ENCODE peak calls at places on chromosomes 1 and 21, in six cellular contexts. One of them, this sample, is unnamed.

GRCh38 chr21:43727571-43728466 is 8.9 kb downstream of the PDXK start:
- DNase-seq in AG04449: no peak
- DNase-seq in astrocyte: no peak
- DNase-seq in A549: peak
- DNase-seq in HCT116: no peak
- DNase-seq in GM06990: no peak
- DNase-seq in this sample: no peak

GRCh38 chr1:195328102-195328501 is 1280.1 kb downstream of the KCNT2 start:
- DNase-seq in GM06990: no peak
- DNase-seq in A549: no peak
- DNase-seq in astrocyte: no peak
- DNase-seq in HCT116: no peak
- DNase-seq in AG04449: no peak
- DNase-seq in this sample: no peak

GRCh38 chr21:33937146-33937545 is 21.5 kb upstream of the ATP5PO start:
- DNase-seq in astrocyte: no peak
- DNase-seq in GM06990: no peak
- DNase-seq in A549: no peak
- DNase-seq in AG04449: no peak
- DNase-seq in HCT116: no peak
- DNase-seq in this sample: no peak

GRCh38 chr1:194062962-194063361 is 876.5 kb upstream of the B3GALT2 start:
- DNase-seq in HCT116: no peak
- DNase-seq in GM06990: no peak
- DNase-seq in astrocyte: no peak
- DNase-seq in A549: no peak
- DNase-seq in AG04449: no peak
- DNase-seq in this sample: no peak

GRCh38 chr1:2795926-2796325 is 5.6 kb downstream of the TTC34 start:
- DNase-seq in HCT116: no peak
- DNase-seq in GM06990: no peak
- DNase-seq in A549: no peak
- DNase-seq in astrocyte: no peak
- DNase-seq in AG04449: no peak
- DNase-seq in this sample: no peak

GRCh38 chr1:48817505-48818114 is 40.9 kb upstream of the BEND5 start:
- DNase-seq in GM06990: peak
- DNase-seq in AG04449: no peak
- DNase-seq in A549: peak
- DNase-seq in HCT116: peak
- DNase-seq in astrocyte: peak
- DNase-seq in this sample: peak

GRCh38 chr1:180175291-180175690 is 20.6 kb downstream of the QSOX1 start:
- DNase-seq in astrocyte: no peak
- DNase-seq in AG04449: no peak
- DNase-seq in A549: no peak
- DNase-seq in GM06990: no peak
- DNase-seq in HCT116: no peak
- DNase-seq in this sample: no peak

GRCh38 chr1:97384294-97384952 is 536.4 kb downstream of the DPYD start:
- DNase-seq in GM06990: no peak
- DNase-seq in A549: peak
- DNase-seq in HCT116: peak
- DNase-seq in astrocyte: peak
- DNase-seq in AG04449: peak
- DNase-seq in this sample: no peak

GRCh38 chr1:100234432-100234831 is 15.2 kb downstream of the DBT start:
- DNase-seq in HCT116: no peak
- DNase-seq in GM06990: no peak
- DNase-seq in astrocyte: no peak
- DNase-seq in A549: no peak
- DNase-seq in AG04449: no peak
- DNase-seq in this sample: no peak

GRCh38 chr1:17212487-17213121 is 7.7 kb downstream of the PADI1 start:
- DNase-seq in GM06990: no peak
- DNase-seq in HCT116: no peak
- DNase-seq in AG04449: peak
- DNase-seq in astrocyte: peak
- DNase-seq in A549: no peak
- DNase-seq in this sample: peak

GRCh38 chr1:105172803-105173202 is 1423.1 kb downstream of the AMY1C start:
- DNase-seq in A549: no peak
- DNase-seq in AG04449: no peak
- DNase-seq in GM06990: no peak
- DNase-seq in astrocyte: no peak
- DNase-seq in HCT116: no peak
- DNase-seq in this sample: no peak

GRCh38 chr1:227856147-227856858 is 40.8 kb downstream of the PRSS38 start:
- DNase-seq in A549: no peak
- DNase-seq in HCT116: no peak
- DNase-seq in astrocyte: no peak
- DNase-seq in GM06990: no peak
- DNase-seq in AG04449: no peak
- DNase-seq in this sample: no peak

GRCh38 chr1:165897326-165898303 is 70.2 kb downstream of the UCK2 start:
- DNase-seq in AG04449: no peak
- DNase-seq in GM06990: no peak
- DNase-seq in A549: no peak
- DNase-seq in astrocyte: no peak
- DNase-seq in HCT116: no peak
- DNase-seq in this sample: no peak

GRCh38 chr1:117095237-117095636 is 26.3 kb downstream of the TRIM45 start:
- DNase-seq in HCT116: no peak
- DNase-seq in A549: no peak
- DNase-seq in astrocyte: peak
- DNase-seq in GM06990: no peak
- DNase-seq in AG04449: peak
- DNase-seq in this sample: peak

GRCh38 chr1:48047116-48047515 is 49.9 kb upstream of the TRABD2B start:
- DNase-seq in astrocyte: peak
- DNase-seq in HCT116: no peak
- DNase-seq in GM06990: no peak
- DNase-seq in A549: no peak
- DNase-seq in AG04449: no peak
- DNase-seq in this sample: no peak

GRCh38 chr1:244289976-244290375 is 161.7 kb downstream of the ADSS2 start:
- DNase-seq in HCT116: no peak
- DNase-seq in astrocyte: no peak
- DNase-seq in GM06990: no peak
- DNase-seq in AG04449: no peak
- DNase-seq in A549: no peak
- DNase-seq in this sample: no peak

GRCh38 chr1:244283772-244284171 is 167.9 kb downstream of the ADSS2 start:
- DNase-seq in HCT116: no peak
- DNase-seq in GM06990: no peak
- DNase-seq in astrocyte: no peak
- DNase-seq in AG04449: no peak
- DNase-seq in A549: no peak
- DNase-seq in this sample: no peak

GRCh38 chr1:244284641-244285156 is 167.0 kb downstream of the ADSS2 start:
- DNase-seq in A549: no peak
- DNase-seq in AG04449: no peak
- DNase-seq in astrocyte: no peak
- DNase-seq in GM06990: no peak
- DNase-seq in HCT116: no peak
- DNase-seq in this sample: no peak

GRCh38 chr1:244288663-244289062 is 163.0 kb downstream of the ADSS2 start:
- DNase-seq in astrocyte: no peak
- DNase-seq in HCT116: no peak
- DNase-seq in GM06990: no peak
- DNase-seq in AG04449: no peak
- DNase-seq in A549: no peak
- DNase-seq in this sample: no peak

DNA sequence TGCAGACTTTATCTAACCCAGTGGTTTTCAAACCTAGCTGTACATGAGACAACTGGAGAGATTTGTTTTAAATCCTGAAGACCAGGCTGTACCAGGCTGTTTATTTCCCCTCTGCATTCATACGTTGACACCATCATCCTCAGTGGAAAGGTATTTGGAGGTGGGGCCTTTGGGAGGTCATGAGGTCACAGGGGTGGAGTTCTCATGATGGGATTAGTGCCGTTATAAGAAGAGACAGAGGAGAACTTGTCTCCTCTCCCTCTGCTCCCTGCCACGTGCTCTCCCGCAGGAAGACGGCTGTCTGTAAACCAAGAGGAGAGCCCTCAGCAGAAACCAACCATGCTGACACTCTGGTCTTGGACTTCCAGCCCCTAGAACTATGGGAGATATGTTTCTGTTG is 165.4 kb downstream of the ADSS2 start:
- DNase-seq in astrocyte: no peak
- DNase-seq in HCT116: no peak
- DNase-seq in AG04449: no peak
- DNase-seq in A549: no peak
- DNase-seq in GM06990: no peak
- DNase-seq in this sample: no peak
- H3K4me3 ChIP-seq in astrocyte: no peak
- H3K4me3 ChIP-seq in HCT116: no peak
- H3K4me3 ChIP-seq in AG04449: no peak
- H3K4me3 ChIP-seq in A549: no peak
- H3K4me3 ChIP-seq in GM06990: no peak
- H3K4me3 ChIP-seq in this sample: no peak

GRCh38 chr1:19206947-19207346 is 3.1 kb downstream of the UBR4 start:
- DNase-seq in AG04449: no peak
- DNase-seq in GM06990: no peak
- DNase-seq in astrocyte: no peak
- DNase-seq in HCT116: no peak
- DNase-seq in A549: no peak
- DNase-seq in this sample: no peak
- H3K4me3 ChIP-seq in AG04449: no peak
- H3K4me3 ChIP-seq in GM06990: no peak
- H3K4me3 ChIP-seq in astrocyte: no peak
- H3K4me3 ChIP-seq in HCT116: no peak
- H3K4me3 ChIP-seq in A549: no peak
- H3K4me3 ChIP-seq in this sample: no peak

GRCh38 chr1:153961421-153961820 is 1.9 kb downstream of the SLC39A1 start:
- DNase-seq in GM06990: no peak
- DNase-seq in AG04449: no peak
- DNase-seq in A549: no peak
- DNase-seq in HCT116: no peak
- DNase-seq in astrocyte: no peak
- DNase-seq in this sample: no peak
- H3K4me3 ChIP-seq in GM06990: peak
- H3K4me3 ChIP-seq in AG04449: peak
- H3K4me3 ChIP-seq in A549: no peak
- H3K4me3 ChIP-seq in HCT116: no peak
- H3K4me3 ChIP-seq in astrocyte: peak
- H3K4me3 ChIP-seq in this sample: peak

DNA sequence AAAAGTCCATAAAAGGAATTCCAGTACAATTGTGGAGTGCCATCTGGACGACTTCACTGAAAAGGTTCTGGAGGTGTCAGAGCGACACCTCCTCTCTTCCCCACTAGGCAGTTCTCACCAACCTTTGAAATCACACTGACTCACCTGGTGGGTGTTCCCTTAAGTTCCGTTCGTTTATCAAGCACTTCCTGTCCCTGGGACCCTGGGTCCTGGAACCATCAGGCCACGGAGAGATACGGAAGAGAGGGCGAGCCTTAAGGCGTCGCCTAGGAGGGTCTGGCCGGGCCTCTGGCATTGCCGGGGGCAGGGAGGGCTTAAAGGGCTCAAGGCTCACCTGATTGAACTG is 318 bp downstream of the SPAG17 start:
- DNase-seq in astrocyte: peak
- DNase-seq in HCT116: no peak
- DNase-seq in A549: peak
- DNase-seq in AG04449: no peak
- DNase-seq in GM06990: no peak
- DNase-seq in this sample: no peak
- H3K4me3 ChIP-seq in astrocyte: peak
- H3K4me3 ChIP-seq in HCT116: no peak
- H3K4me3 ChIP-seq in A549: peak
- H3K4me3 ChIP-seq in AG04449: peak
- H3K4me3 ChIP-seq in GM06990: no peak
- H3K4me3 ChIP-seq in this sample: peak

This sample was measured in skeletal muscle cell.